ENCODE peak calls at places on chromosomes 1 and 21, in six cellular contexts. M, B, C, A, I and X are unnamed samples.

GRCh38 chr1:241990040-241990439 is 8.9 kb downstream of the MAP1LC3C start:
- DNase-seq in M (peak; percentile 83), B (peak; percentile 97), C (peak; percentile 70), A (no peak), I (no peak), X (no peak)

GRCh38 chr1:61082336-61083013 is at the start of gene NFIA:
- DNase-seq in M (peak; percentile 68), B (peak; percentile 68), C (peak; percentile 76), A (peak; percentile 34), I (peak; percentile 10), X (no peak)

GRCh38 chr1:117674521-117675400 is 68.9 kb downstream of the TENT5C start:
- DNase-seq in M (no peak), B (peak; percentile 43), C (no peak), A (peak; percentile 35), I (peak; percentile 51), X (no peak)

GRCh38 chr1:235601087-235601486 is 48.5 kb downstream of the GNG4 start:
- DNase-seq in M (peak; percentile 10), B (peak; percentile 37), C (no peak), A (peak; percentile 42), I (no peak), X (no peak)

GRCh38 chr1:115284209-115284608 is 53.8 kb downstream of the NGF start:
- DNase-seq in M (no peak), B (no peak), C (no peak), A (no peak), I (no peak), X (no peak)

GRCh38 chr1:154714638-154715037 is 106.7 kb upstream of the ADAR start:
- DNase-seq in M (peak; percentile 23), B (peak; percentile 32), C (peak; percentile 59), A (no peak), I (no peak), X (peak; percentile 73)

GRCh38 chr1:246837418-246838117 is 94.2 kb downstream of the AHCTF1 start:
- DNase-seq in M (peak; percentile 8), B (no peak), C (no peak), A (no peak), I (no peak), X (no peak)

GRCh38 chr1:26288311-26288941 is 8.5 kb downstream of the SH3BGRL3 start:
- DNase-seq in M (no peak), B (no peak), C (no peak), A (peak; percentile 74), I (no peak), X (peak; percentile 88)

GRCh38 chr1:41072051-41072450 is 50.5 kb upstream of the SLFNL1 start:
- DNase-seq in M (no peak), B (no peak), C (peak; percentile 61), A (no peak), I (no peak), X (no peak)

GRCh38 chr1:114105401-114105979 is 48.2 kb downstream of the SYT6 start:
- DNase-seq in M (no peak), B (no peak), C (no peak), A (no peak), I (no peak), X (no peak)

GRCh38 chr1:236830560-236830959 is 35.5 kb downstream of the MTR start:
- DNase-seq in M (no peak), B (no peak), C (no peak), A (no peak), I (no peak), X (no peak)

GRCh38 chr1:202710070-202711025 is at the start of gene SYT2:
- DNase-seq in M (no peak), B (no peak), C (peak; percentile 31), A (peak; percentile 41), I (no peak), X (no peak)

GRCh38 chr1:229003233-229004031 is 267.5 kb upstream of the RAB4A start:
- DNase-seq in M (no peak), B (no peak), C (no peak), A (no peak), I (no peak), X (no peak)

GRCh38 chr1:42720868-42721267 is 19.2 kb downstream of the CLDN19 start:
- DNase-seq in M (no peak), B (no peak), C (no peak), A (no peak), I (no peak), X (no peak)

GRCh38 chr1:212396638-212397037 is 18.0 kb downstream of the PACC1 start:
- DNase-seq in M (no peak), B (no peak), C (peak; percentile 12), A (no peak), I (no peak), X (no peak)

GRCh38 chr1:172399369-172400072 is 21.0 kb upstream of the C1orf105 start:
- DNase-seq in M (peak; percentile 94), B (peak; percentile 100), C (peak; percentile 96), A (no peak), I (peak; percentile 26), X (no peak)

GRCh38 chr1:20634065-20634593 is 871 bp downstream of the PINK1 start:
- DNase-seq in M (no peak), B (no peak), C (no peak), A (peak; percentile 15), I (peak; percentile 61), X (no peak)

GRCh38 chr1:26177182-26177684 is at the start of gene CNKSR1:
- DNase-seq in M (no peak), B (peak; percentile 85), C (no peak), A (peak; percentile 38), I (no peak), X (no peak)

GRCh38 chr1:47569681-47570470 is 132.0 kb downstream of the FOXD2 start:
- DNase-seq in M (peak; percentile 87), B (peak; percentile 92), C (peak; percentile 89), A (no peak), I (no peak), X (no peak)

GRCh38 chr21:14594967-14595366 is 48.9 kb upstream of the SAMSN1 start:
- DNase-seq in M (no peak), B (no peak), C (no peak), A (no peak), I (no peak), X (no peak)

GRCh38 chr21:44793269-44794030 is 8.2 kb downstream of the UBE2G2 start:
- DNase-seq in M (peak; percentile 39), B (peak; percentile 83), C (peak; percentile 74), A (peak; percentile 40), I (peak; percentile 34), X (no peak)

GRCh38 chr1:214808845-214809460 is 206.0 kb downstream of the CENPF start:
- DNase-seq in M (peak; percentile 51), B (peak; percentile 85), C (peak; percentile 48), A (no peak), I (no peak), X (no peak)

GRCh38 chr1:31799895-31800676 is 15.7 kb downstream of the SPOCD1 start:
- DNase-seq in M (no peak), B (no peak), C (no peak), A (no peak), I (no peak), X (no peak)

GRCh38 chr21:32172106-32172505 is 106.7 kb downstream of the MIS18A start:
- DNase-seq in M (no peak), B (no peak), C (no peak), A (no peak), I (no peak), X (no peak)

GRCh38 chr1:61135286-61135685 is 52.9 kb downstream of the NFIA start:
- DNase-seq in M (no peak), B (no peak), C (no peak), A (no peak), I (no peak), X (no peak)

GRCh38 chr1:83882906-83883305 is 116.0 kb downstream of the TTLL7 start:
- DNase-seq in M (peak; percentile 83), B (peak; percentile 90), C (peak; percentile 92), A (no peak), I (no peak), X (no peak)

GRCh38 chr1:175679931-175680652 is 63.3 kb downstream of the TNR start:
- DNase-seq in M (no peak), B (no peak), C (no peak), A (no peak), I (no peak), X (no peak)

GRCh38 chr1:93605812-93606512 is 75.7 kb downstream of the BCAR3 start:
- DNase-seq in M (peak; percentile 93), B (peak; percentile 86), C (peak; percentile 91), A (no peak), I (no peak), X (no peak)

GRCh38 chr1:171801395-171801990 is 20.0 kb downstream of the METTL13 start:
- DNase-seq in M (peak; percentile 9), B (peak; percentile 88), C (peak; percentile 58), A (no peak), I (no peak), X (no peak)

GRCh38 chr1:230067871-230068814 is 1.1 kb downstream of the GALNT2 start:
- DNase-seq in M (no peak), B (peak; percentile 41), C (peak; percentile 54), A (peak; percentile 48), I (no peak), X (no peak)

GRCh38 chr21:38699048-38699447 is 106.7 kb upstream of the ETS2 start:
- DNase-seq in M (no peak), B (no peak), C (no peak), A (peak; percentile 9), I (no peak), X (no peak)

GRCh38 chr1:204473415-204473965 is 21.1 kb downstream of the PIK3C2B start:
- DNase-seq in M (no peak), B (no peak), C (no peak), A (no peak), I (no peak), X (no peak)

GRCh38 chr1:205989786-205990185 is 13.4 kb downstream of the RAB7B start:
- DNase-seq in M (no peak), B (no peak), C (no peak), A (no peak), I (no peak), X (no peak)

GRCh38 chr1:3753656-3754454 is 1.6 kb downstream of the CCDC27 start:
- DNase-seq in M (no peak), B (no peak), C (no peak), A (no peak), I (no peak), X (peak; percentile 30)